ENCODE peak calls at places on chromosomes 13 and 19, in seven cellular contexts. One of them, this sample, is unnamed.

GRCh38 chr19:19176950-19177349 is 6.9 kb upstream of the MEF2B start:
- DNase-seq in RWPE2: no peak
- DNase-seq in uterus: no peak
- DNase-seq in upper lobe of right lung: no peak
- DNase-seq in suprapubic skin: no peak
- DNase-seq in left ventricle myocardium inferior: no peak
- DNase-seq in brain microvascular endothelial cell: no peak
- DNase-seq in this sample: no peak

GRCh38 chr13:52446265-52446664 is 4.2 kb downstream of the VPS36 start:
- DNase-seq in left ventricle myocardium inferior: no peak
- DNase-seq in RWPE2: no peak
- DNase-seq in uterus: no peak
- DNase-seq in upper lobe of right lung: no peak
- DNase-seq in suprapubic skin: no peak
- DNase-seq in brain microvascular endothelial cell: no peak
- DNase-seq in this sample: peak; percentile 36

GRCh38 chr19:35919306-35919705 is 11.2 kb upstream of the TYROBP start:
- DNase-seq in left ventricle myocardium inferior: no peak
- DNase-seq in suprapubic skin: no peak
- DNase-seq in RWPE2: no peak
- DNase-seq in upper lobe of right lung: no peak
- DNase-seq in uterus: no peak
- DNase-seq in brain microvascular endothelial cell: no peak
- DNase-seq in this sample: no peak

GRCh38 chr13:30622551-30622950 is 4.8 kb downstream of the USPL1 start:
- DNase-seq in left ventricle myocardium inferior: no peak
- DNase-seq in upper lobe of right lung: no peak
- DNase-seq in suprapubic skin: no peak
- DNase-seq in brain microvascular endothelial cell: no peak
- DNase-seq in uterus: no peak
- DNase-seq in RWPE2: no peak
- DNase-seq in this sample: no peak

GRCh38 chr19:46603752-46604241 is 2.7 kb downstream of the CALM3 start:
- DNase-seq in RWPE2: no peak
- DNase-seq in uterus: no peak
- DNase-seq in brain microvascular endothelial cell: no peak
- DNase-seq in upper lobe of right lung: peak; percentile 50
- DNase-seq in suprapubic skin: no peak
- DNase-seq in left ventricle myocardium inferior: no peak
- DNase-seq in this sample: no peak

GRCh38 chr19:33550741-33551140 is 29.1 kb upstream of the PEPD start:
- DNase-seq in uterus: no peak
- DNase-seq in upper lobe of right lung: peak; percentile 40
- DNase-seq in suprapubic skin: no peak
- DNase-seq in brain microvascular endothelial cell: no peak
- DNase-seq in RWPE2: no peak
- DNase-seq in left ventricle myocardium inferior: no peak
- DNase-seq in this sample: no peak

GRCh38 chr13:60591348-60591747 is 194.3 kb downstream of the TDRD3 start:
- DNase-seq in RWPE2: no peak
- DNase-seq in brain microvascular endothelial cell: peak; percentile 13
- DNase-seq in suprapubic skin: no peak
- DNase-seq in uterus: no peak
- DNase-seq in upper lobe of right lung: no peak
- DNase-seq in left ventricle myocardium inferior: no peak
- DNase-seq in this sample: peak; percentile 10

GRCh38 chr13:25971499-25972145 is 80.2 kb downstream of the SHISA2 start:
- DNase-seq in suprapubic skin: no peak
- DNase-seq in RWPE2: no peak
- DNase-seq in left ventricle myocardium inferior: no peak
- DNase-seq in uterus: no peak
- DNase-seq in upper lobe of right lung: no peak
- DNase-seq in brain microvascular endothelial cell: no peak
- DNase-seq in this sample: no peak

GRCh38 chr19:56838930-56839664 is 1.4 kb downstream of the PEG3 start:
- DNase-seq in RWPE2: peak; percentile 84
- DNase-seq in left ventricle myocardium inferior: peak; percentile 96
- DNase-seq in brain microvascular endothelial cell: peak; percentile 77
- DNase-seq in upper lobe of right lung: peak; percentile 92
- DNase-seq in suprapubic skin: peak; percentile 98
- DNase-seq in uterus: peak; percentile 95
- DNase-seq in this sample: no peak

GRCh38 chr13:44758595-44759221 is 182.6 kb upstream of the TSC22D1 start:
- DNase-seq in RWPE2: no peak
- DNase-seq in upper lobe of right lung: no peak
- DNase-seq in brain microvascular endothelial cell: peak; percentile 94
- DNase-seq in uterus: no peak
- DNase-seq in left ventricle myocardium inferior: no peak
- DNase-seq in suprapubic skin: no peak
- DNase-seq in this sample: peak; percentile 85

GRCh38 chr19:11337080-11337479 is 2.4 kb downstream of the RAB3D start:
- DNase-seq in uterus: no peak
- DNase-seq in suprapubic skin: no peak
- DNase-seq in upper lobe of right lung: no peak
- DNase-seq in RWPE2: no peak
- DNase-seq in brain microvascular endothelial cell: no peak
- DNase-seq in left ventricle myocardium inferior: no peak
- DNase-seq in this sample: no peak

GRCh38 chr13:66803013-66803739 is 427.0 kb downstream of the PCDH9 start:
- DNase-seq in upper lobe of right lung: no peak
- DNase-seq in brain microvascular endothelial cell: no peak
- DNase-seq in RWPE2: no peak
- DNase-seq in left ventricle myocardium inferior: no peak
- DNase-seq in suprapubic skin: no peak
- DNase-seq in uterus: no peak
- DNase-seq in this sample: no peak

GRCh38 chr19:39480337-39481228 is at the start of gene TIMM50:
- DNase-seq in suprapubic skin: peak; percentile 99
- DNase-seq in brain microvascular endothelial cell: peak; percentile 96
- DNase-seq in uterus: peak; percentile 96
- DNase-seq in upper lobe of right lung: peak; percentile 99
- DNase-seq in left ventricle myocardium inferior: peak; percentile 99
- DNase-seq in RWPE2: peak; percentile 98
- DNase-seq in this sample: peak; percentile 91

GRCh38 chr13:29721766-29722165 is 126.3 kb upstream of the SLC7A1 start:
- DNase-seq in uterus: no peak
- DNase-seq in left ventricle myocardium inferior: no peak
- DNase-seq in RWPE2: no peak
- DNase-seq in brain microvascular endothelial cell: no peak
- DNase-seq in suprapubic skin: no peak
- DNase-seq in upper lobe of right lung: no peak
- DNase-seq in this sample: no peak

GRCh38 chr13:60838581-60838980 is 441.6 kb downstream of the TDRD3 start:
- DNase-seq in uterus: no peak
- DNase-seq in suprapubic skin: no peak
- DNase-seq in RWPE2: no peak
- DNase-seq in brain microvascular endothelial cell: no peak
- DNase-seq in left ventricle myocardium inferior: no peak
- DNase-seq in upper lobe of right lung: no peak
- DNase-seq in this sample: no peak

GRCh38 chr13:27619711-27620376 is 485 bp downstream of the LNX2 start:
- DNase-seq in brain microvascular endothelial cell: peak; percentile 11
- DNase-seq in upper lobe of right lung: no peak
- DNase-seq in left ventricle myocardium inferior: peak; percentile 38
- DNase-seq in uterus: no peak
- DNase-seq in suprapubic skin: peak; percentile 71
- DNase-seq in RWPE2: no peak
- DNase-seq in this sample: no peak

GRCh38 chr13:113741101-113741731 is 17.8 kb upstream of the TMEM255B start:
- DNase-seq in brain microvascular endothelial cell: no peak
- DNase-seq in uterus: no peak
- DNase-seq in suprapubic skin: no peak
- DNase-seq in left ventricle myocardium inferior: no peak
- DNase-seq in RWPE2: no peak
- DNase-seq in upper lobe of right lung: no peak
- DNase-seq in this sample: no peak

GRCh38 chr19:42427313-42427712 is at the start of gene LIPE:
- DNase-seq in brain microvascular endothelial cell: no peak
- DNase-seq in upper lobe of right lung: no peak
- DNase-seq in RWPE2: no peak
- DNase-seq in suprapubic skin: no peak
- DNase-seq in left ventricle myocardium inferior: no peak
- DNase-seq in uterus: no peak
- DNase-seq in this sample: no peak

GRCh38 chr19:55156202-55157063 is 1.1 kb downstream of the TNNI3 start:
- DNase-seq in suprapubic skin: peak; percentile 65
- DNase-seq in brain microvascular endothelial cell: peak; percentile 50
- DNase-seq in left ventricle myocardium inferior: peak; percentile 63
- DNase-seq in upper lobe of right lung: peak; percentile 79
- DNase-seq in uterus: no peak
- DNase-seq in RWPE2: peak; percentile 90
- DNase-seq in this sample: peak; percentile 79

GRCh38 chr13:46373623-46374022 is 13.4 kb downstream of the RUBCNL start:
- DNase-seq in brain microvascular endothelial cell: no peak
- DNase-seq in uterus: no peak
- DNase-seq in upper lobe of right lung: no peak
- DNase-seq in suprapubic skin: no peak
- DNase-seq in RWPE2: no peak
- DNase-seq in left ventricle myocardium inferior: no peak
- DNase-seq in this sample: no peak

GRCh38 chr13:34430294-34430693 is 511.8 kb upstream of the NBEA start:
- DNase-seq in suprapubic skin: no peak
- DNase-seq in brain microvascular endothelial cell: peak; percentile 67
- DNase-seq in uterus: no peak
- DNase-seq in left ventricle myocardium inferior: no peak
- DNase-seq in upper lobe of right lung: no peak
- DNase-seq in RWPE2: no peak
- DNase-seq in this sample: no peak

GRCh38 chr13:113647351-113648217 is 10.4 kb downstream of the ATP4B start:
- DNase-seq in brain microvascular endothelial cell: no peak
- DNase-seq in upper lobe of right lung: peak; percentile 96
- DNase-seq in RWPE2: peak; percentile 74
- DNase-seq in uterus: peak; percentile 69
- DNase-seq in suprapubic skin: peak; percentile 84
- DNase-seq in left ventricle myocardium inferior: peak; percentile 89
- DNase-seq in this sample: peak; percentile 39

GRCh38 chr13:96090240-96091101 is 564 bp downstream of the HS6ST3 start:
- DNase-seq in brain microvascular endothelial cell: no peak
- DNase-seq in suprapubic skin: no peak
- DNase-seq in uterus: no peak
- DNase-seq in upper lobe of right lung: no peak
- DNase-seq in left ventricle myocardium inferior: peak; percentile 13
- DNase-seq in RWPE2: no peak
- DNase-seq in this sample: peak; percentile 14

GRCh38 chr19:4971424-4971793 is 2.5 kb downstream of the KDM4B start:
- DNase-seq in brain microvascular endothelial cell: no peak
- DNase-seq in uterus: no peak
- DNase-seq in RWPE2: no peak
- DNase-seq in suprapubic skin: peak; percentile 70
- DNase-seq in left ventricle myocardium inferior: no peak
- DNase-seq in upper lobe of right lung: no peak
- DNase-seq in this sample: peak; percentile 60

DNA sequence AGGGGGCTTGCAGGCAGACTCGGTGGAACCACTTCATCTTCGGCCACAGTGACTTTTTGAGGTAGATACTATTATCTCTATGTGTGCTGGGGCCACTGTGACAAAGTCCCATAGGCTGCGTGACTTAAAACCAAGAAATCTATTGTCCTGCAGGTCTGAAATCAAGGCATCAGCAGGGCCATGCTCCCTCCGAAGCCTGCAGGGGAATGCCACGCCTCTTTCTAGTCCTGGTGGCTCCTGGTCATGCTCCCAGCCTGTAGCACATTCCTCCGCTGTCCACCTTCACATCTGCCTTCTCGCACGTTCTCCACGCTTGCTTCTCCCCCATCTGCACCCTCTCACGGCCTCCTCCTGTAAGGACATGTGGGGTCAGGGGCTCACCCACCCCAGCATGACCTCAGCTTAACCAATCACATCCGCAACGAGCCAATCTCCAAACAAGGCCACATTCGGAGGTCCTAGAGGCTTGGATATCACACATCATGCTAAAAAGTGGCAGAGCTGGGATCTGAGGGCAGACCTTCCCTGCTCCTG is 21.0 kb upstream of the RAB20 start:
- DNase-seq in uterus: no peak
- DNase-seq in left ventricle myocardium inferior: no peak
- DNase-seq in brain microvascular endothelial cell: no peak
- DNase-seq in upper lobe of right lung: no peak
- DNase-seq in RWPE2: no peak
- DNase-seq in suprapubic skin: no peak
- DNase-seq in this sample: no peak
- H3K27ac ChIP-seq in uterus: no peak overlapping the region
- H3K27ac ChIP-seq in left ventricle myocardium inferior: no peak overlapping the region
- H3K27ac ChIP-seq in brain microvascular endothelial cell: no peak overlapping the region
- H3K27ac ChIP-seq in upper lobe of right lung: no peak overlapping the region
- H3K27ac ChIP-seq in RWPE2: no peak overlapping the region
- H3K27ac ChIP-seq in suprapubic skin: no peak overlapping the region
- H3K27ac ChIP-seq in this sample: no peak overlapping the region

GRCh38 chr19:41265376-41266153 is 1.4 kb downstream of the HNRNPUL1 start:
- DNase-seq in suprapubic skin: no peak
- DNase-seq in left ventricle myocardium inferior: no peak
- DNase-seq in brain microvascular endothelial cell: peak; percentile 45
- DNase-seq in uterus: no peak
- DNase-seq in RWPE2: no peak
- DNase-seq in upper lobe of right lung: no peak
- DNase-seq in this sample: peak; percentile 41

GRCh38 chr19:41263042-41263849 is 926 bp upstream of the HNRNPUL1 start:
- DNase-seq in brain microvascular endothelial cell: peak; percentile 80
- DNase-seq in upper lobe of right lung: peak; percentile 83
- DNase-seq in uterus: peak; percentile 62
- DNase-seq in left ventricle myocardium inferior: peak; percentile 57
- DNase-seq in RWPE2: no peak
- DNase-seq in suprapubic skin: peak; percentile 86
- DNase-seq in this sample: peak; percentile 31

GRCh38 chr19:41261474-41262190 is 2.5 kb upstream of the HNRNPUL1 start:
- DNase-seq in upper lobe of right lung: no peak
- DNase-seq in left ventricle myocardium inferior: no peak
- DNase-seq in brain microvascular endothelial cell: no peak
- DNase-seq in RWPE2: no peak
- DNase-seq in uterus: no peak
- DNase-seq in suprapubic skin: no peak
- DNase-seq in this sample: peak; percentile 24

GRCh38 chr19:41263850-41264580 is at the start of gene HNRNPUL1:
- DNase-seq in left ventricle myocardium inferior: peak; percentile 98
- DNase-seq in uterus: peak; percentile 99
- DNase-seq in upper lobe of right lung: peak; percentile 98
- DNase-seq in brain microvascular endothelial cell: peak; percentile 100
- DNase-seq in RWPE2: peak; percentile 96
- DNase-seq in suprapubic skin: peak; percentile 99
- DNase-seq in this sample: peak; percentile 100

GRCh38 chr19:41264581-41265375 is 606 bp downstream of the HNRNPUL1 start:
- DNase-seq in left ventricle myocardium inferior: peak; percentile 54
- DNase-seq in brain microvascular endothelial cell: peak; percentile 16
- DNase-seq in RWPE2: no peak
- DNase-seq in suprapubic skin: peak; percentile 81
- DNase-seq in uterus: peak; percentile 55
- DNase-seq in upper lobe of right lung: peak; percentile 84
- DNase-seq in this sample: peak; percentile 52
- TF ChIP-seq CTCF in left ventricle myocardium inferior: peak; percentile 20
- TF ChIP-seq CTCF in brain microvascular endothelial cell: no peak
- TF ChIP-seq CTCF in RWPE2: no peak
- TF ChIP-seq CTCF in suprapubic skin: no peak
- TF ChIP-seq CTCF in uterus: peak; percentile 1
- TF ChIP-seq CTCF in upper lobe of right lung: no peak
- TF ChIP-seq CTCF in this sample: no peak

GRCh38 chr19:10104130-10104513 is 1.6 kb upstream of the ANGPTL6 start:
- DNase-seq in upper lobe of right lung: no peak
- DNase-seq in RWPE2: no peak
- DNase-seq in left ventricle myocardium inferior: no peak
- DNase-seq in uterus: no peak
- DNase-seq in suprapubic skin: no peak
- DNase-seq in brain microvascular endothelial cell: no peak
- DNase-seq in this sample: no peak
- H3K27ac ChIP-seq in upper lobe of right lung: no peak overlapping the region
- H3K27ac ChIP-seq in RWPE2: no peak overlapping the region
- H3K27ac ChIP-seq in left ventricle myocardium inferior: no peak overlapping the region
- H3K27ac ChIP-seq in uterus: no peak overlapping the region
- H3K27ac ChIP-seq in suprapubic skin: no peak overlapping the region
- H3K27ac ChIP-seq in brain microvascular endothelial cell: no peak overlapping the region
- H3K27ac ChIP-seq in this sample: no peak overlapping the region

GRCh38 chr19:49788857-49789256 is 22.1 kb downstream of the AP2A1 start:
- DNase-seq in uterus: no peak
- DNase-seq in brain microvascular endothelial cell: no peak
- DNase-seq in left ventricle myocardium inferior: no peak
- DNase-seq in suprapubic skin: no peak
- DNase-seq in RWPE2: no peak
- DNase-seq in upper lobe of right lung: no peak
- DNase-seq in this sample: no peak
- TF ChIP-seq CTCF in uterus: no peak
- TF ChIP-seq CTCF in brain microvascular endothelial cell: no peak
- TF ChIP-seq CTCF in left ventricle myocardium inferior: no peak
- TF ChIP-seq CTCF in suprapubic skin: no peak
- TF ChIP-seq CTCF in RWPE2: no peak
- TF ChIP-seq CTCF in upper lobe of right lung: no peak
- TF ChIP-seq CTCF in this sample: no peak